ENCODE peak calls at places on chromosome 22, in five cellular contexts. One of them, this sample, is unnamed. For H3K9me3, the result is how much of the 10 kb centered on the place peaks cover.

GRCh38 chr22:35860837-35861236 is 143.2 kb downstream of the APOL5 start:
- DNase-seq in sigmoid colon: no peak
- DNase-seq in transverse colon: no peak
- DNase-seq in K562: no peak
- DNase-seq in breast epithelium: no peak
- DNase-seq in this sample: no peak

GRCh38 chr22:32917577-32918375 is 116.3 kb downstream of the TIMP3 start:
- DNase-seq in sigmoid colon: no peak
- DNase-seq in transverse colon: no peak
- DNase-seq in K562: no peak
- DNase-seq in breast epithelium: no peak
- DNase-seq in this sample: no peak

GRCh38 chr22:39995346-39996252 is 845 bp downstream of the FAM83F start:
- DNase-seq in sigmoid colon: no peak
- DNase-seq in transverse colon: peak
- DNase-seq in K562: no peak
- DNase-seq in breast epithelium: no peak
- DNase-seq in this sample: no peak

GRCh38 chr22:37334461-37334858 is 52.2 kb downstream of the CYTH4 start:
- DNase-seq in sigmoid colon: no peak
- DNase-seq in transverse colon: no peak
- DNase-seq in K562: no peak
- DNase-seq in breast epithelium: no peak
- DNase-seq in this sample: no peak

GRCh38 chr22:44391481-44392445 is 79.0 kb upstream of the SHISAL1 start:
- DNase-seq in sigmoid colon: peak
- DNase-seq in transverse colon: no peak
- DNase-seq in K562: no peak
- DNase-seq in breast epithelium: peak
- DNase-seq in this sample: no peak

GRCh38 chr22:20315337-20316216 is 4.3 kb downstream of the DGCR6L start:
- DNase-seq in sigmoid colon: no peak
- DNase-seq in transverse colon: peak
- DNase-seq in K562: peak
- DNase-seq in breast epithelium: no peak
- DNase-seq in this sample: peak

GRCh38 chr22:25781801-25782200 is 39.8 kb downstream of the MYO18B start:
- DNase-seq in sigmoid colon: no peak
- DNase-seq in transverse colon: no peak
- DNase-seq in K562: no peak
- DNase-seq in breast epithelium: no peak
- DNase-seq in this sample: no peak

GRCh38 chr22:34429314-34429713 is 509.0 kb upstream of the LARGE1 start:
- DNase-seq in sigmoid colon: no peak
- DNase-seq in transverse colon: no peak
- DNase-seq in K562: no peak
- DNase-seq in breast epithelium: no peak
- DNase-seq in this sample: no peak

GRCh38 chr22:28921585-28921879 is 38.2 kb downstream of the ZNRF3 start:
- DNase-seq in sigmoid colon: no peak
- DNase-seq in transverse colon: no peak
- DNase-seq in K562: no peak
- DNase-seq in breast epithelium: no peak
- DNase-seq in this sample: no peak

GRCh38 chr22:20130319-20130718 is 1.3 kb upstream of the ZDHHC8 start:
- DNase-seq in sigmoid colon: no peak
- DNase-seq in transverse colon: no peak
- DNase-seq in K562: no peak
- DNase-seq in breast epithelium: no peak
- DNase-seq in this sample: no peak

GRCh38 chr22:38862375-38863329 is 9.4 kb downstream of the CBX6 start:
- DNase-seq in sigmoid colon: peak
- DNase-seq in transverse colon: peak
- DNase-seq in K562: peak
- DNase-seq in breast epithelium: peak
- DNase-seq in this sample: no peak

GRCh38 chr22:37330200-37331033 is 48.1 kb downstream of the CYTH4 start:
- DNase-seq in sigmoid colon: no peak
- DNase-seq in transverse colon: peak
- DNase-seq in K562: peak
- DNase-seq in breast epithelium: no peak
- DNase-seq in this sample: no peak

GRCh38 chr22:35409783-35410662 is 10.1 kb downstream of the MCM5 start:
- DNase-seq in sigmoid colon: no peak
- DNase-seq in transverse colon: peak
- DNase-seq in K562: no peak
- DNase-seq in breast epithelium: no peak
- DNase-seq in this sample: no peak

GRCh38 chr22:10727393-10727792 is 4800.6 kb upstream of the OR11H1 start:
- DNase-seq in sigmoid colon: no peak
- DNase-seq in transverse colon: no peak
- DNase-seq in K562: no peak
- DNase-seq in breast epithelium: no peak
- DNase-seq in this sample: no peak

GRCh38 chr22:32754413-32755041 is 47.0 kb upstream of the TIMP3 start:
- DNase-seq in sigmoid colon: no peak
- DNase-seq in transverse colon: peak
- DNase-seq in K562: no peak
- DNase-seq in breast epithelium: no peak
- DNase-seq in this sample: no peak

GRCh38 chr22:21707677-21708076 is 27.9 kb downstream of the YPEL1 start:
- DNase-seq in sigmoid colon: no peak
- DNase-seq in transverse colon: no peak
- DNase-seq in K562: peak
- DNase-seq in breast epithelium: no peak
- DNase-seq in this sample: peak

GRCh38 chr22:41193829-41194228 is 11.3 kb upstream of the L3MBTL2 start:
- DNase-seq in sigmoid colon: no peak
- DNase-seq in transverse colon: no peak
- DNase-seq in K562: no peak
- DNase-seq in breast epithelium: no peak
- DNase-seq in this sample: no peak

GRCh38 chr22:41191467-41191866 is 13.6 kb upstream of the L3MBTL2 start:
- DNase-seq in sigmoid colon: peak
- DNase-seq in transverse colon: no peak
- DNase-seq in K562: no peak
- DNase-seq in breast epithelium: peak
- DNase-seq in this sample: no peak

GRCh38 chr22:41197808-41198585 is 7.1 kb upstream of the L3MBTL2 start:
- DNase-seq in sigmoid colon: no peak
- DNase-seq in transverse colon: peak
- DNase-seq in K562: peak
- DNase-seq in breast epithelium: no peak
- DNase-seq in this sample: no peak

GRCh38 chr22:41201146-41201545 is 4.0 kb upstream of the L3MBTL2 start:
- DNase-seq in sigmoid colon: no peak
- DNase-seq in transverse colon: no peak
- DNase-seq in K562: no peak
- DNase-seq in breast epithelium: no peak
- DNase-seq in this sample: peak

GRCh38 chr22:41197046-41197807 is 7.9 kb upstream of the L3MBTL2 start:
- DNase-seq in sigmoid colon: peak
- DNase-seq in transverse colon: peak
- DNase-seq in K562: peak
- DNase-seq in breast epithelium: peak
- DNase-seq in this sample: peak
- TF ChIP-seq POLR2AphosphoS5 in sigmoid colon: peak
- TF ChIP-seq POLR2AphosphoS5 in transverse colon: no peak
- TF ChIP-seq POLR2AphosphoS5 in K562: no peak
- TF ChIP-seq POLR2AphosphoS5 in breast epithelium: peak
- TF ChIP-seq POLR2AphosphoS5 in this sample: peak

DNA sequence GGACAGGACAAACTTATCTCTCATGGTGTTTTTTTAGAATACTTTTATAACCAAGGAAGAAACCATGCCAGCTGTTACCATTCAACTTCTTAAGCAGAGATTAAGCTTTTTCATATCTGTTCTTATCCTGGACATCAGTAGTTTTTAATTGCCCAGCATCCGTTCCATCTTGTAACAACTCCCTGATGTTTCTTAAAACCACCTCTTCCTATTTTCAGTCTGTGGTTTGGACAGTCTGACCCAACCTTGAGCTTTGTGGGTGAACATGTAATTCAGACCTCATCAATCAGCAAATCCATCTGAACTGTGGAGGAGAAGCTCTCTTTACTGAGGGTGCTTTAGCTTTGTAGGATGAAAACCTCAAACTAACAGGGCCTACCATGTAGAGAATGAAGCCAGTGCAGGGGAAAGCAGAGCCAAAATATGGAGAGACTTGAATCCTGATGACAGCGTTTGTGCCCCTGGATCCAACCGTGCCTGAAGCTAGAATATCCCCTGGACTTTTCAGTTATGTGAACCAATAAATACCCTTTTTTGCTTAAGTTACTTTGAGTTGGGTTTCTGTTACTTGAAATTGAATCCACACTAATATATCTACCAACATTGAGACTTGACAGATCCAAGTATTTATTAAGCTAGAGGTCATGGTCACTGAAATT is 9.4 kb downstream of the TUG1 start:
- DNase-seq in sigmoid colon: no peak
- DNase-seq in transverse colon: no peak
- DNase-seq in K562: no peak
- DNase-seq in breast epithelium: no peak
- DNase-seq in this sample: no peak
- H3K9me3 ChIP-seq in sigmoid colon: under half
- H3K9me3 ChIP-seq in transverse colon: under half
- H3K9me3 ChIP-seq in K562: under half
- H3K9me3 ChIP-seq in breast epithelium: half or more
- H3K9me3 ChIP-seq in this sample: under half

GRCh38 chr22:50201191-50202129 is 649 bp downstream of the SELENOO start:
- DNase-seq in sigmoid colon: no peak
- DNase-seq in transverse colon: no peak
- DNase-seq in K562: peak
- DNase-seq in breast epithelium: no peak
- DNase-seq in this sample: no peak

GRCh38 chr22:50199251-50199721 is 1.5 kb upstream of the SELENOO start:
- DNase-seq in sigmoid colon: no peak
- DNase-seq in transverse colon: no peak
- DNase-seq in K562: no peak
- DNase-seq in breast epithelium: no peak
- DNase-seq in this sample: no peak

GRCh38 chr22:50198624-50199017 is 2.2 kb upstream of the SELENOO start:
- DNase-seq in sigmoid colon: no peak
- DNase-seq in transverse colon: no peak
- DNase-seq in K562: no peak
- DNase-seq in breast epithelium: no peak
- DNase-seq in this sample: no peak

GRCh38 chr22:50200333-50201190 is at the start of gene SELENOO:
- DNase-seq in sigmoid colon: peak
- DNase-seq in transverse colon: peak
- DNase-seq in K562: peak
- DNase-seq in breast epithelium: peak
- DNase-seq in this sample: peak

DNA sequence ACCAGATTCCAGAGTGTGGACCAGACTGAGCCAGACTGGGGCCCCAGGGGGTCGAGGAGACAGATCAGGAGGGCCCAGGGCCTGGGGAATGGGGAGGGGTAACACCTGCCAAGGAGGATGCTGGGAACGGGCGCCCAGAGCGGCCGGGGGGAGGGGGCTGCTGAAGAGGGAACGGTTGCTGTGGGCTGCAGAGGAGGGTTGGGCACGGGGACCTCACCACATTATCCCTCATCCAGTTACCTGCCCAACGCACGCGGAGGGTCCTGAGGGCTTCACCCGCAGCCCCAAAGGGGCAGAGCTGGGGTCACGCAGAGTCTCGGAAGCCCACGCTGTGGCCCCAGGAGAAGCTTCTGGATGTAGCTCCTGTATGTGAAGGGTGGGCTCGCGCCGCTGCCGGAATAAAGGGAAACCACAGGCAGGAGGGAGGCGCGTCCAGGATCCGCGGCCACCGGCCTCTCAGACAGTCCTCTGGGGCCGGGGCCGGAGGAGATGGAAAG is 927 bp upstream of the SELENOO start:
- DNase-seq in sigmoid colon: no peak
- DNase-seq in transverse colon: no peak
- DNase-seq in K562: no peak
- DNase-seq in breast epithelium: no peak
- DNase-seq in this sample: no peak
- TF ChIP-seq POLR2AphosphoS5 in sigmoid colon: peak
- TF ChIP-seq POLR2AphosphoS5 in transverse colon: no peak
- TF ChIP-seq POLR2AphosphoS5 in K562: no peak
- TF ChIP-seq POLR2AphosphoS5 in breast epithelium: no peak
- TF ChIP-seq POLR2AphosphoS5 in this sample: no peak

GRCh38 chr22:47257566-47257965 is 495.1 kb downstream of the TBC1D22A start:
- DNase-seq in sigmoid colon: no peak
- DNase-seq in transverse colon: no peak
- DNase-seq in K562: no peak
- DNase-seq in breast epithelium: no peak
- DNase-seq in this sample: no peak
- H3K9me3 ChIP-seq in sigmoid colon: under half
- H3K9me3 ChIP-seq in transverse colon: under half
- H3K9me3 ChIP-seq in K562: under half
- H3K9me3 ChIP-seq in breast epithelium: under half
- H3K9me3 ChIP-seq in this sample: under half

DNA sequence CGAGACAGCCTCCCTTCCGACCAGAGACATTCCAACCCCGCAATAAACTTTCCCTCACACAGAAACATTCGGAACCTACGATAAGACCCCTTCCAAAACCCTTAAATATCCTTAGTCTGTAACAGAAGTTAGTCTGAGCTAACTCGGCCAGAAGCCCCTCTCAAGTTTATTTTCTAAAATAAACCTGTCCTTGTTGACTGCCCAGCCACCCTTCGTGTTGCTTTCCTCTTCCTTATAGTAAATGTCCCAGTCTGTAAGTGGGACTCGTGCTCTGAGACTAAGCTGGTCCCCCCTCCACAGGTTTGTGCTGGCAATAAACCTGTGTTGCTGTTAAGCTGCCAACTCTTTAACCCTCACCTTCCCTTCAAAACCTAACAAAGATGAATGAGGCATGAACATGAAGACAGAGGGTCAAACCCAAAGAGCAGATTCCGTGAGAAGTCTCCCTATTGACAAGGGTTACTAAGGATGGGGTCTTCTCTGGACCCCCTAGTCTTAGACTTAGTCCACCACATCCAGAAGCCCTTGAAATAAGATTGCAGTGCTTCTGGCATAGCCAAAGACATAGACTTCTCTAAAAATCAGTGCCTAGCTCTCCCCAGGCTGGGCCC is 18.2 kb downstream of the MIF start:
- DNase-seq in sigmoid colon: no peak
- DNase-seq in transverse colon: no peak
- DNase-seq in K562: no peak
- DNase-seq in breast epithelium: no peak
- DNase-seq in this sample: no peak
- TF ChIP-seq POLR2AphosphoS5 in sigmoid colon: no peak
- TF ChIP-seq POLR2AphosphoS5 in transverse colon: no peak
- TF ChIP-seq POLR2AphosphoS5 in K562: no peak
- TF ChIP-seq POLR2AphosphoS5 in breast epithelium: no peak
- TF ChIP-seq POLR2AphosphoS5 in this sample: no peak

GRCh38 chr22:49015459-49015858 is 812.2 kb downstream of the BRD1 start:
- DNase-seq in sigmoid colon: peak
- DNase-seq in transverse colon: no peak
- DNase-seq in K562: no peak
- DNase-seq in breast epithelium: peak
- DNase-seq in this sample: no peak
- H3K9me3 ChIP-seq in sigmoid colon: under half
- H3K9me3 ChIP-seq in transverse colon: under half
- H3K9me3 ChIP-seq in K562: under half
- H3K9me3 ChIP-seq in breast epithelium: under half
- H3K9me3 ChIP-seq in this sample: under half

GRCh38 chr22:46063861-46064235 is 86.5 kb upstream of the PPARA start:
- DNase-seq in sigmoid colon: peak
- DNase-seq in transverse colon: peak
- DNase-seq in K562: no peak
- DNase-seq in breast epithelium: peak
- DNase-seq in this sample: peak
- TF ChIP-seq POLR2AphosphoS5 in sigmoid colon: no peak
- TF ChIP-seq POLR2AphosphoS5 in transverse colon: no peak
- TF ChIP-seq POLR2AphosphoS5 in K562: no peak
- TF ChIP-seq POLR2AphosphoS5 in breast epithelium: peak
- TF ChIP-seq POLR2AphosphoS5 in this sample: peak

GRCh38 chr22:47547239-47547661 is 784.8 kb downstream of the TBC1D22A start:
- DNase-seq in sigmoid colon: no peak
- DNase-seq in transverse colon: no peak
- DNase-seq in K562: no peak
- DNase-seq in breast epithelium: peak
- DNase-seq in this sample: no peak
- H3K9me3 ChIP-seq in sigmoid colon: under half
- H3K9me3 ChIP-seq in transverse colon: under half
- H3K9me3 ChIP-seq in K562: under half
- H3K9me3 ChIP-seq in breast epithelium: under half
- H3K9me3 ChIP-seq in this sample: under half

This sample was measured in prostate gland.